ENCODE peak calls at places on chromosomes 7 and 10, in nine cellular contexts. J is endothelial cell, A is NCI-H2081 treated with DMSO at 0.1 percent for 48 hours, N is T-helper 2 cell, Q is H9, O is left cardiac atrium, V is T-cell, C is NCI-H1105 treated with DMSO at 0.1 percent for 48 hours, L is COR-L47. K is an unnamed sample.
A peak's percentile ranks its signal among the peaks of the same experiment; 100 is the strongest.

GRCh38 chr7:26156454-26157365 is 4.7 kb downstream of the NFE2L3 start:
- DNase-seq in A (no peak), O (no peak), J (no peak), V (peak; percentile 45), C (no peak), Q (no peak), L (no peak), N (peak; percentile 46), K (peak; percentile 61)

GRCh38 chr7:11714205-11714604 is 117.8 kb downstream of the THSD7A start:
- DNase-seq in J (no peak), C (no peak), N (no peak), A (no peak), L (no peak), V (no peak), Q (no peak), O (no peak), K (no peak)

GRCh38 chr10:86871563-86872183 is 85.7 kb downstream of the MMRN2 start:
- DNase-seq in A (no peak), J (no peak), O (no peak), Q (peak; percentile 58), V (no peak), N (no peak), C (no peak), L (no peak), K (no peak)

GRCh38 chr7:108561047-108561619 is 8.4 kb downstream of the THAP5 start:
- DNase-seq in J (no peak), C (no peak), A (no peak), O (no peak), N (no peak), V (no peak), Q (no peak), L (no peak), K (no peak)

GRCh38 chr7:30559566-30559965 is 35.1 kb upstream of the GARS1 start:
- DNase-seq in J (peak; percentile 27), Q (no peak), L (no peak), N (no peak), V (no peak), A (no peak), O (no peak), C (no peak), K (no peak)

GRCh38 chr10:78177431-78178185 is 143.9 kb downstream of the RPS24 start:
- DNase-seq in L (no peak), J (no peak), V (no peak), N (no peak), C (no peak), Q (no peak), O (no peak), A (no peak), K (no peak)

GRCh38 chr7:30596043-30596641 is 1.5 kb downstream of the GARS1 start:
- DNase-seq in C (peak; percentile 38), Q (no peak), V (no peak), J (no peak), O (no peak), N (no peak), A (no peak), L (peak; percentile 25), K (no peak)

GRCh38 chr7:79421751-79422150 is 31.7 kb downstream of the MAGI2 start:
- DNase-seq in O (no peak), A (no peak), C (no peak), L (no peak), Q (no peak), N (no peak), J (no peak), V (no peak), K (no peak)

GRCh38 chr10:80518143-80518806 is 19.4 kb upstream of the SH2D4B start:
- DNase-seq in C (no peak), A (no peak), O (no peak), V (no peak), J (no peak), N (no peak), Q (no peak), L (no peak), K (no peak)

GRCh38 chr10:114347191-114347739 is 57.0 kb downstream of the AFAP1L2 start:
- DNase-seq in O (no peak), V (no peak), J (no peak), C (no peak), Q (no peak), N (no peak), L (no peak), A (no peak), K (no peak)

GRCh38 chr7:152355474-152356057 is 80.2 kb downstream of the KMT2C start:
- DNase-seq in N (no peak), A (no peak), Q (no peak), J (no peak), V (no peak), L (no peak), O (no peak), C (no peak), K (no peak)

GRCh38 chr10:124002391-124003069 is 90.9 kb downstream of the CHST15 start:
- DNase-seq in L (no peak), A (no peak), V (no peak), J (no peak), N (no peak), O (no peak), C (no peak), Q (no peak), K (no peak)

GRCh38 chr10:69229565-69229886 is 9.4 kb downstream of the HKDC1 start:
- DNase-seq in C (no peak), J (no peak), O (no peak), N (no peak), A (no peak), Q (no peak), L (no peak), V (no peak), K (peak; percentile 31)

GRCh38 chr10:69953851-69954250 is 98.8 kb upstream of the MACROH2A2 start:
- DNase-seq in O (no peak), C (no peak), Q (no peak), J (no peak), A (no peak), N (no peak), L (no peak), V (no peak), K (no peak)

GRCh38 chr10:113616244-113617074 is 47.4 kb downstream of the NRAP start:
- DNase-seq in V (no peak), Q (no peak), N (no peak), L (no peak), A (no peak), C (no peak), O (no peak), J (peak; percentile 11), K (no peak)

GRCh38 chr7:126780993-126781392 is 471.7 kb downstream of the GRM8 start:
- DNase-seq in L (no peak), O (no peak), N (no peak), Q (no peak), A (no peak), J (no peak), V (no peak), C (peak; percentile 29), K (no peak)

K was measured in effector memory CD4-positive, alpha-beta T cell.